ENCODE peak calls at places on chromosome 6, in ten cellular contexts. H is lung, N is kidney, W is upper lobe of right lung, Z is heart left ventricle, O is prostate gland, Y is ascending aorta, L is body of pancreas, B is Peyer's patch, D is HL-60. A is an unnamed sample.
A peak's percentile ranks its signal among the peaks of the same experiment; 100 is the strongest.

GRCh38 chr6:143205983-143206382 is 145.3 kb downstream of the AIG1 start:
- DNase-seq in H (no peak), N (no peak), W (no peak), Z (no peak), O (no peak), Y (no peak), L (no peak), B (no peak), D (no peak), A (no peak)

GRCh38 chr6:79335133-79335674 is 100.7 kb upstream of the HMGN3 start:
- DNase-seq in H (no peak), N (no peak), W (no peak), Z (no peak), O (no peak), Y (no peak), L (no peak), B (no peak), D (no peak), A (no peak)

GRCh38 chr6:46772754-46773153 is 20.4 kb upstream of the MEP1A start:
- DNase-seq in H (peak; percentile 43), N (no peak), W (no peak), Z (peak; percentile 43), O (no peak), Y (peak; percentile 64), L (no peak), B (peak; percentile 55), D (peak; percentile 96), A (no peak)

GRCh38 chr6:168546730-168547129 is 105.7 kb downstream of the SMOC2 start:
- DNase-seq in H (no peak), N (no peak), W (no peak), Z (no peak), O (no peak), Y (no peak), L (no peak), B (no peak), D (no peak), A (no peak)

GRCh38 chr6:81194374-81194773 is 558.1 kb downstream of the TENT5A start:
- DNase-seq in H (no peak), N (no peak), W (no peak), Z (no peak), O (no peak), Y (no peak), L (no peak), B (no peak), D (no peak), A (no peak)

GRCh38 chr6:17220511-17220910 is 60.6 kb upstream of the RBM24 start:
- DNase-seq in H (no peak), N (no peak), W (no peak), Z (no peak), O (no peak), Y (no peak), L (no peak), B (no peak), D (no peak), A (no peak)

GRCh38 chr6:43376551-43376981 is 7.1 kb upstream of the ZNF318 start:
- DNase-seq in H (no peak), N (no peak), W (no peak), Z (no peak), O (no peak), Y (no peak), L (no peak), B (no peak), D (no peak), A (no peak)

GRCh38 chr6:43393597-43393996 is 24.1 kb upstream of the ZNF318 start:
- DNase-seq in H (no peak), N (no peak), W (no peak), Z (no peak), O (no peak), Y (no peak), L (no peak), B (no peak), D (no peak), A (no peak)

GRCh38 chr6:40879169-40879568 is 159.9 kb downstream of the UNC5CL start:
- DNase-seq in H (no peak), N (no peak), W (no peak), Z (no peak), O (no peak), Y (no peak), L (no peak), B (no peak), D (no peak), A (no peak)

GRCh38 chr6:40876336-40876735 is 162.7 kb downstream of the UNC5CL start:
- DNase-seq in H (no peak), N (no peak), W (no peak), Z (no peak), O (no peak), Y (no peak), L (no peak), B (no peak), D (no peak), A (no peak)

GRCh38 chr6:40877362-40877761 is 161.7 kb downstream of the UNC5CL start:
- DNase-seq in H (no peak), N (no peak), W (no peak), Z (no peak), O (no peak), Y (no peak), L (no peak), B (no peak), D (no peak), A (no peak)

GRCh38 chr6:40874495-40874894 is 164.5 kb downstream of the UNC5CL start:
- DNase-seq in H (no peak), N (no peak), W (no peak), Z (no peak), O (no peak), Y (no peak), L (no peak), B (no peak), D (no peak), A (peak; percentile 84)
- TF ChIP-seq CTCF in H (no peak), N (no peak), W (no peak), Z (no peak), O (no peak), Y (no peak), L (no peak), B (no peak), D (no peak), A (peak; percentile 90)

GRCh38 chr6:105178110-105178509 is 1.7 kb downstream of the POPDC3 start:
- DNase-seq in H (no peak), N (no peak), W (no peak), Z (no peak), O (no peak), Y (no peak), L (no peak), B (no peak), D (no peak), A (no peak)

GRCh38 chr6:105179244-105180065 is at the start of gene POPDC3:
- DNase-seq in H (no peak), N (no peak), W (peak; percentile 69), Z (peak; percentile 49), O (no peak), Y (no peak), L (peak; percentile 23), B (no peak), D (no peak), A (peak; percentile 46)

GRCh38 chr6:105177521-105177920 is 2.3 kb downstream of the POPDC3 start:
- DNase-seq in H (no peak), N (no peak), W (no peak), Z (no peak), O (no peak), Y (no peak), L (no peak), B (no peak), D (no peak), A (no peak)

GRCh38 chr6:105181981-105182515 is 2.2 kb upstream of the POPDC3 start:
- DNase-seq in H (no peak), N (no peak), W (no peak), Z (no peak), O (no peak), Y (no peak), L (no peak), B (no peak), D (no peak), A (no peak)

DNA sequence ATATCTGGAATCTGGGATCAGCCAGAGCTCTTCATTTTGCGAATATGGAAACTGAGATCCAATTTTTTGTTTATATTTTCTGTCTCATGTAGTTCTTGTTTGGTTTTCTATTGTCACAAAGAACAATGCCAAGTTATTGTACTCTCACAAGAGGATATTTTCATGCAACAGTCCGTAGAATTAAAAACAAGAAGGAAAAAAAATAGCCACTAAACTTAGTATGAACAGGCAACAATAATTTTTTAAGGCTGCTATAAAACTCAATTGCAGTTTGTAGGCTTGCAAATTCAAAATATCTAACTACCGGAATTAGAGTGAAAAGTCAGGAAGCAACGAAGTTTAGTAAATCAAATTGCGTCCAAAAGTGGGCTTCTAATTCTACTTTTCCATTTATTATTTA is 1.2 kb downstream of the POPDC3 start:
- DNase-seq in H (no peak), N (no peak), W (no peak), Z (no peak), O (no peak), Y (no peak), L (no peak), B (no peak), D (no peak), A (no peak)
- H3K4me3 ChIP-seq in H (no peak overlapping the region), N (no peak overlapping the region), W (peak overlapping the region; percentile 44), Z (peak overlapping the region; percentile 61), O (no peak overlapping the region), Y (no peak overlapping the region), L (no peak overlapping the region), B (no peak overlapping the region), D (no peak overlapping the region), A (no peak overlapping the region)

GRCh38 chr6:31559606-31559957 is 12.2 kb downstream of the NFKBIL1 start:
- DNase-seq in H (no peak), N (no peak), W (no peak), Z (no peak), O (no peak), Y (no peak), L (no peak), B (no peak), D (no peak), A (no peak)

GRCh38 chr6:31557443-31558317 is 10.3 kb downstream of the NFKBIL1 start:
- DNase-seq in H (no peak), N (peak; percentile 69), W (no peak), Z (no peak), O (no peak), Y (no peak), L (no peak), B (peak; percentile 40), D (peak; percentile 51), A (no peak)

GRCh38 chr6:31559958-31560696 is 12.0 kb upstream of the LTA start:
- DNase-seq in H (peak; percentile 65), N (peak; percentile 89), W (peak; percentile 73), Z (peak; percentile 87), O (no peak), Y (peak; percentile 78), L (peak; percentile 25), B (peak; percentile 89), D (peak; percentile 94), A (peak; percentile 45)

GRCh38 chr6:31558631-31559500 is 11.5 kb downstream of the NFKBIL1 start:
- DNase-seq in H (peak; percentile 56), N (peak; percentile 59), W (peak; percentile 74), Z (no peak), O (no peak), Y (no peak), L (no peak), B (peak; percentile 81), D (peak; percentile 98), A (no peak)

GRCh38 chr6:31558318-31558625 is 10.9 kb downstream of the NFKBIL1 start:
- DNase-seq in H (no peak), N (no peak), W (no peak), Z (no peak), O (no peak), Y (no peak), L (no peak), B (no peak), D (no peak), A (no peak)
- H3K27ac ChIP-seq in H (peak overlapping the region; percentile 87), N (no peak overlapping the region), W (peak overlapping the region; percentile 73), Z (peak overlapping the region; percentile 79), O (no peak overlapping the region), Y (no peak overlapping the region), L (no peak overlapping the region), B (no peak overlapping the region), D (peak overlapping the region; percentile 92), A (no peak overlapping the region)

DNA sequence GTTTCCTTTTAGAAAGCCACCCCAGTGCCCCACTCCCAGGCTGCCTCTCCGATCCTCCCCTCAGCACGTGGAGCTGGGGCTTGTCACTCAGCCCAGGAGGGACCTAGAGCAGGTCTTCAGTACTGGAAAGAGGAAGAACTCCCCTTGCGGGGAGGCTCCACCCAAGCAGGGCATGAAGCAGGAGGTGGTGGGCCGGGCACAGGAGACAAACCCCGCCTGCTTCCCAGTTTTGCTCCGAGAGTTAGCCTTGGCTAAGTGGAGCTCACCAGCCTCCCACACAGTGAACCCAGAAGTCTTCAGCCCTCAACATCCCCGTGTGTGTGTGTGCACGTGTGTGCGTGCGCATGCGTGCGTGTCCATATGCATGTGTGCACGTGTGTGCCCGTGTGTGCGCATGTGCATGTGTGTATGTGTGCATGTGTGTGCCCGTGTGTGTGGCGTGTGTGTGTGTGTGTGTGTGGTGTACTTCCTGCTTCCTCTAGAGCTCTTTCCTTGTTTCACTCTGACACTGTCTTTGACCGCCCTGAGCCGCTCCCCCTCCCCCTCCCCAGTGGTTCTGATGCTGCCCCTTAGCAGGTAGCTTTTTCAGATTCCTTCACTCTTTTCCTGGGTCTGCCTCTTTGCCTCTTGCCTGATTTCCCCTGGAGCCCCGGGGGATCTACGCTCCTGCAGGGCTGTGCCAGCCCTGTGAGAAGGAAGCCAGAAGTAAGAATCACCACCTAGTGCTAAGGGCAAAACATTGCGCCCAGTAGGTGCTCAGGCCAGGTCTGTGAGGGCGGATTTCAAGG is 239.8 kb downstream of the CDC5L start:
- DNase-seq in H (peak; percentile 32), N (no peak), W (peak; percentile 77), Z (peak; percentile 41), O (no peak), Y (no peak), L (peak; percentile 6), B (peak; percentile 52), D (peak; percentile 80), A (no peak)
- TF ChIP-seq CTCF in H (no peak), N (no peak), W (no peak), Z (no peak), O (no peak), Y (no peak), L (no peak), B (no peak), D (no peak), A (peak; percentile 2)